ENCODE peak calls at places on chromosomes 1 and 21, in nine cellular contexts. S, A, L, C, I, F, N, U and Y are unnamed samples.
A peak's percentile ranks its signal among the peaks of the same experiment; 100 is the strongest.

GRCh38 chr1:162130308-162130707 is 60.8 kb downstream of the NOS1AP start:
- DNase-seq in S (no peak), A (no peak), L (no peak), C (no peak), I (no peak), F (no peak), N (no peak), U (no peak), Y (no peak)

GRCh38 chr1:42434340-42434739 is 21.5 kb downstream of the ZMYND12 start:
- DNase-seq in S (no peak), A (no peak), L (no peak), C (no peak), I (no peak), F (no peak), N (no peak), U (no peak), Y (no peak)

GRCh38 chr1:1063945-1064831 is 9.9 kb downstream of the RNF223 start:
- DNase-seq in S (peak; percentile 82), A (peak; percentile 83), L (peak; percentile 71), C (peak; percentile 78), I (peak; percentile 88), F (no peak), N (peak; percentile 79), U (peak; percentile 57), Y (peak; percentile 87)

GRCh38 chr1:211305044-211305443 is 21.6 kb upstream of the TRAF5 start:
- DNase-seq in S (no peak), A (no peak), L (no peak), C (no peak), I (no peak), F (no peak), N (no peak), U (no peak), Y (peak; percentile 66)

GRCh38 chr1:43396059-43396458 is 6.4 kb downstream of the SZT2 start:
- DNase-seq in S (no peak), A (no peak), L (no peak), C (no peak), I (no peak), F (no peak), N (no peak), U (no peak), Y (no peak)

GRCh38 chr21:36552458-36552800 is 72.5 kb upstream of the CLDN14 start:
- DNase-seq in S (no peak), A (no peak), L (no peak), C (no peak), I (no peak), F (no peak), N (no peak), U (no peak), Y (no peak)

GRCh38 chr1:247358920-247359319 is 27.3 kb upstream of the ZNF496 start:
- DNase-seq in S (no peak), A (no peak), L (no peak), C (no peak), I (no peak), F (no peak), N (no peak), U (no peak), Y (no peak)

GRCh38 chr1:227732586-227733308 is 2.4 kb downstream of the JMJD4 start:
- DNase-seq in S (no peak), A (no peak), L (no peak), C (no peak), I (no peak), F (no peak), N (no peak), U (no peak), Y (no peak)

GRCh38 chr1:156115514-156116374 is 1.2 kb downstream of the LMNA start:
- DNase-seq in S (no peak), A (peak; percentile 55), L (no peak), C (no peak), I (no peak), F (peak; percentile 62), N (peak; percentile 59), U (no peak), Y (peak; percentile 81)

GRCh38 chr1:59156526-59157196 is 140.2 kb upstream of the FGGY start:
- DNase-seq in S (no peak), A (peak; percentile 76), L (no peak), C (no peak), I (no peak), F (no peak), N (peak; percentile 32), U (no peak), Y (peak; percentile 41)

GRCh38 chr1:145740269-145740668 is 21.0 kb downstream of the CD160 start:
- DNase-seq in S (no peak), A (no peak), L (no peak), C (no peak), I (no peak), F (no peak), N (no peak), U (no peak), Y (no peak)

GRCh38 chr1:37028981-37029617 is 5.2 kb downstream of the GRIK3 start:
- DNase-seq in S (no peak), A (no peak), L (no peak), C (peak; percentile 48), I (no peak), F (no peak), N (peak; percentile 67), U (no peak), Y (peak; percentile 85)